ENCODE peak calls at places on chromosomes 2 and 18, in seven cellular contexts. C is prostate gland, M is MV-4-11, Z is Calu3, Q is cardiac fibroblast, F is COR-L47, L is pancreas. X is an unnamed sample.

GRCh38 chr2:158667567-158667966 is 127.5 kb upstream of the DAPL1 start:
- DNase-seq in C (no peak), M (no peak), Z (no peak), Q (peak; percentile 91), F (no peak), L (no peak), X (no peak)

GRCh38 chr18:78777992-78778391 is 201.6 kb upstream of the SALL3 start:
- DNase-seq in C (no peak), M (no peak), Z (no peak), Q (no peak), F (no peak), L (no peak), X (no peak)

GRCh38 chr2:229622495-229623355 is 91.6 kb downstream of the DNER start:
- DNase-seq in C (no peak), M (no peak), Z (no peak), Q (no peak), F (no peak), L (no peak), X (no peak)

GRCh38 chr2:8984152-8984551 is 19.3 kb downstream of the MBOAT2 start:
- DNase-seq in C (no peak), M (peak; percentile 64), Z (no peak), Q (peak; percentile 55), F (no peak), L (no peak), X (no peak)

GRCh38 chr2:201254331-201254730 is 6.0 kb upstream of the CASP8 start:
- DNase-seq in C (peak; percentile 20), M (no peak), Z (peak; percentile 70), Q (peak; percentile 45), F (no peak), L (no peak), X (no peak)

GRCh38 chr2:136013962-136014361 is 28.5 kb upstream of the DARS1 start:
- DNase-seq in C (no peak), M (no peak), Z (peak; percentile 6), Q (no peak), F (no peak), L (no peak), X (no peak)

GRCh38 chr2:51697095-51697494 is 665.2 kb upstream of the NRXN1 start:
- DNase-seq in C (no peak), M (no peak), Z (no peak), Q (peak; percentile 38), F (no peak), L (no peak), X (no peak)

GRCh38 chr18:7370375-7370774 is 139.5 kb downstream of the LRRC30 start:
- DNase-seq in C (peak; percentile 17), M (no peak), Z (no peak), Q (peak; percentile 6), F (no peak), L (no peak), X (peak; percentile 72)

GRCh38 chr2:60484080-60484737 is 69.2 kb downstream of the BCL11A start:
- DNase-seq in C (no peak), M (peak; percentile 69), Z (no peak), Q (peak; percentile 59), F (no peak), L (no peak), X (no peak)

GRCh38 chr2:28377984-28378678 is 14.5 kb upstream of the FOSL2 start:
- DNase-seq in C (peak; percentile 92), M (peak; percentile 74), Z (peak; percentile 60), Q (no peak), F (no peak), L (peak; percentile 70), X (no peak)

GRCh38 chr18:23812566-23813440 is 123.5 kb downstream of the LAMA3 start:
- DNase-seq in C (no peak), M (peak; percentile 34), Z (no peak), Q (peak; percentile 55), F (peak; percentile 34), L (no peak), X (no peak)

GRCh38 chr2:72142743-72143440 is 4.8 kb downstream of the CYP26B1 start:
- DNase-seq in C (peak; percentile 42), M (peak; percentile 62), Z (no peak), Q (no peak), F (no peak), L (peak; percentile 30), X (peak; percentile 82)

GRCh38 chr18:12891561-12891960 is 7.5 kb upstream of the PTPN2 start:
- DNase-seq in C (no peak), M (no peak), Z (no peak), Q (no peak), F (no peak), L (no peak), X (no peak)

GRCh38 chr18:62522178-62522509 is 681 bp upstream of the ZCCHC2 start:
- DNase-seq in C (no peak), M (no peak), Z (no peak), Q (no peak), F (peak; percentile 34), L (no peak), X (no peak)

GRCh38 chr2:112033600-112033999 is 21.5 kb upstream of the TMEM87B start:
- DNase-seq in C (no peak), M (peak; percentile 21), Z (peak; percentile 51), Q (peak; percentile 65), F (no peak), L (no peak), X (no peak)

GRCh38 chr2:5895284-5895683 is 203.1 kb downstream of the SOX11 start:
- DNase-seq in C (no peak), M (no peak), Z (no peak), Q (no peak), F (no peak), L (no peak), X (no peak)

GRCh38 chr2:237213325-237214040 is 127.8 kb downstream of the COPS8 start:
- DNase-seq in C (no peak), M (no peak), Z (peak; percentile 22), Q (peak; percentile 92), F (no peak), L (peak; percentile 35), X (peak; percentile 83)

GRCh38 chr2:11370377-11371098 is 26.1 kb upstream of the ROCK2 start:
- DNase-seq in C (no peak), M (no peak), Z (peak; percentile 73), Q (peak; percentile 18), F (peak; percentile 17), L (peak; percentile 66), X (no peak)

GRCh38 chr2:188693111-188693510 is 281.1 kb upstream of the COL3A1 start:
- DNase-seq in C (no peak), M (no peak), Z (peak; percentile 79), Q (no peak), F (no peak), L (no peak), X (no peak)

GRCh38 chr2:160343404-160343803 is 143.3 kb upstream of the ITGB6 start:
- DNase-seq in C (no peak), M (no peak), Z (no peak), Q (no peak), F (no peak), L (no peak), X (no peak)

GRCh38 chr2:120770641-120771040 is 35.0 kb downstream of the GLI2 start:
- DNase-seq in C (no peak), M (no peak), Z (no peak), Q (no peak), F (no peak), L (no peak), X (no peak)

GRCh38 chr2:13522917-13523821 is 806.4 kb downstream of the TRIB2 start:
- DNase-seq in C (no peak), M (no peak), Z (peak; percentile 72), Q (no peak), F (peak; percentile 28), L (peak; percentile 86), X (no peak)

GRCh38 chr2:21406983-21407382 is 283.2 kb downstream of the TDRD15 start:
- DNase-seq in C (no peak), M (no peak), Z (no peak), Q (no peak), F (no peak), L (no peak), X (no peak)

GRCh38 chr2:34215174-34215573 is 616.1 kb upstream of the FAM98A start:
- DNase-seq in C (no peak), M (no peak), Z (no peak), Q (no peak), F (no peak), L (no peak), X (no peak)

GRCh38 chr2:152682663-152683062 is 34.6 kb downstream of the PRPF40A start:
- DNase-seq in C (no peak), M (no peak), Z (no peak), Q (no peak), F (no peak), L (no peak), X (no peak)

GRCh38 chr2:63790913-63791312 is 50.8 kb upstream of the UGP2 start:
- DNase-seq in C (no peak), M (peak; percentile 6), Z (peak; percentile 19), Q (peak; percentile 94), F (no peak), L (no peak), X (no peak)

GRCh38 chr2:122236152-122236892 is 480.9 kb downstream of the TSN start:
- DNase-seq in C (no peak), M (peak; percentile 18), Z (peak; percentile 91), Q (peak; percentile 88), F (no peak), L (peak; percentile 13), X (no peak)

GRCh38 chr2:237591021-237591370 is 462 bp upstream of the RAB17 start:
- DNase-seq in C (peak; percentile 36), M (no peak), Z (peak; percentile 92), Q (no peak), F (peak; percentile 51), L (peak; percentile 85), X (no peak)

GRCh38 chr18:79765491-79766245 is 32.1 kb upstream of the KCNG2 start:
- DNase-seq in C (no peak), M (no peak), Z (no peak), Q (peak; percentile 56), F (no peak), L (no peak), X (no peak)

GRCh38 chr2:189783451-189783926 is 650 bp downstream of the ORMDL1 start:
- DNase-seq in C (no peak), M (peak; percentile 39), Z (no peak), Q (peak; percentile 56), F (peak; percentile 6), L (no peak), X (no peak)

GRCh38 chr2:240648650-240649275 is 23.5 kb downstream of the GPR35 start:
- DNase-seq in C (no peak), M (no peak), Z (no peak), Q (no peak), F (no peak), L (no peak), X (no peak)

GRCh38 chr18:49728542-49728941 is 84.8 kb downstream of the ACAA2 start:
- DNase-seq in C (no peak), M (peak; percentile 38), Z (peak; percentile 70), Q (peak; percentile 69), F (peak; percentile 75), L (peak; percentile 40), X (peak; percentile 58)

GRCh38 chr2:61135510-61135909 is 26.5 kb upstream of the C2orf74 start:
- DNase-seq in C (no peak), M (peak; percentile 8), Z (no peak), Q (peak; percentile 69), F (peak; percentile 1), L (no peak), X (no peak)

GRCh38 chr2:216328347-216328746 is 43.9 kb downstream of the MARCHF4 start:
- DNase-seq in C (no peak), M (peak; percentile 3), Z (no peak), Q (peak; percentile 51), F (no peak), L (no peak), X (no peak)

GRCh38 chr2:169073972-169074751 is 4.8 kb downstream of the DHRS9 start:
- DNase-seq in C (no peak), M (no peak), Z (no peak), Q (peak; percentile 66), F (no peak), L (no peak), X (no peak)